ENCODE peak calls at places on chromosomes 3 and 15, in six cellular contexts. One of them, this sample, is unnamed.

GRCh38 chr3:134641671-134642300 is 9.0 kb downstream of the KY start:
- DNase-seq in gastrocnemius medialis: no peak
- DNase-seq in A549: no peak
- DNase-seq in GM12892: no peak
- DNase-seq in uterus: no peak
- DNase-seq in heart left ventricle: no peak
- DNase-seq in this sample: peak

GRCh38 chr15:83732196-83732595 is 78.3 kb downstream of the ADAMTSL3 start:
- DNase-seq in uterus: no peak
- DNase-seq in heart left ventricle: no peak
- DNase-seq in GM12892: no peak
- DNase-seq in A549: no peak
- DNase-seq in gastrocnemius medialis: no peak
- DNase-seq in this sample: no peak

GRCh38 chr3:13704174-13704573 is 155.2 kb downstream of the FBLN2 start:
- DNase-seq in uterus: no peak
- DNase-seq in gastrocnemius medialis: no peak
- DNase-seq in heart left ventricle: no peak
- DNase-seq in A549: no peak
- DNase-seq in GM12892: no peak
- DNase-seq in this sample: no peak

GRCh38 chr15:36917411-36918267 is 182.7 kb downstream of the MEIS2 start:
- DNase-seq in A549: no peak
- DNase-seq in GM12892: no peak
- DNase-seq in uterus: no peak
- DNase-seq in heart left ventricle: no peak
- DNase-seq in gastrocnemius medialis: no peak
- DNase-seq in this sample: no peak

GRCh38 chr3:169026543-169027181 is 636.9 kb downstream of the MECOM start:
- DNase-seq in GM12892: no peak
- DNase-seq in gastrocnemius medialis: no peak
- DNase-seq in A549: no peak
- DNase-seq in uterus: no peak
- DNase-seq in heart left ventricle: no peak
- DNase-seq in this sample: no peak

GRCh38 chr3:56725175-56725574 is 42.1 kb upstream of the TASOR start:
- DNase-seq in A549: no peak
- DNase-seq in heart left ventricle: no peak
- DNase-seq in GM12892: peak
- DNase-seq in gastrocnemius medialis: no peak
- DNase-seq in uterus: no peak
- DNase-seq in this sample: no peak

GRCh38 chr3:186746008-186746407 is 28.8 kb downstream of the KNG1 start:
- DNase-seq in uterus: no peak
- DNase-seq in heart left ventricle: peak
- DNase-seq in A549: peak
- DNase-seq in gastrocnemius medialis: no peak
- DNase-seq in GM12892: no peak
- DNase-seq in this sample: peak

GRCh38 chr3:151935451-151935850 is 62.0 kb downstream of the SUCNR1 start:
- DNase-seq in GM12892: no peak
- DNase-seq in gastrocnemius medialis: no peak
- DNase-seq in uterus: no peak
- DNase-seq in heart left ventricle: no peak
- DNase-seq in A549: no peak
- DNase-seq in this sample: no peak

GRCh38 chr3:177553586-177553985 is 356.3 kb upstream of the TBL1XR1 start:
- DNase-seq in heart left ventricle: no peak
- DNase-seq in GM12892: no peak
- DNase-seq in uterus: no peak
- DNase-seq in gastrocnemius medialis: no peak
- DNase-seq in A549: no peak
- DNase-seq in this sample: no peak

GRCh38 chr3:146682176-146682575 is 77.0 kb upstream of the PLSCR5 start:
- DNase-seq in A549: no peak
- DNase-seq in GM12892: no peak
- DNase-seq in heart left ventricle: no peak
- DNase-seq in gastrocnemius medialis: no peak
- DNase-seq in uterus: no peak
- DNase-seq in this sample: no peak

DNA sequence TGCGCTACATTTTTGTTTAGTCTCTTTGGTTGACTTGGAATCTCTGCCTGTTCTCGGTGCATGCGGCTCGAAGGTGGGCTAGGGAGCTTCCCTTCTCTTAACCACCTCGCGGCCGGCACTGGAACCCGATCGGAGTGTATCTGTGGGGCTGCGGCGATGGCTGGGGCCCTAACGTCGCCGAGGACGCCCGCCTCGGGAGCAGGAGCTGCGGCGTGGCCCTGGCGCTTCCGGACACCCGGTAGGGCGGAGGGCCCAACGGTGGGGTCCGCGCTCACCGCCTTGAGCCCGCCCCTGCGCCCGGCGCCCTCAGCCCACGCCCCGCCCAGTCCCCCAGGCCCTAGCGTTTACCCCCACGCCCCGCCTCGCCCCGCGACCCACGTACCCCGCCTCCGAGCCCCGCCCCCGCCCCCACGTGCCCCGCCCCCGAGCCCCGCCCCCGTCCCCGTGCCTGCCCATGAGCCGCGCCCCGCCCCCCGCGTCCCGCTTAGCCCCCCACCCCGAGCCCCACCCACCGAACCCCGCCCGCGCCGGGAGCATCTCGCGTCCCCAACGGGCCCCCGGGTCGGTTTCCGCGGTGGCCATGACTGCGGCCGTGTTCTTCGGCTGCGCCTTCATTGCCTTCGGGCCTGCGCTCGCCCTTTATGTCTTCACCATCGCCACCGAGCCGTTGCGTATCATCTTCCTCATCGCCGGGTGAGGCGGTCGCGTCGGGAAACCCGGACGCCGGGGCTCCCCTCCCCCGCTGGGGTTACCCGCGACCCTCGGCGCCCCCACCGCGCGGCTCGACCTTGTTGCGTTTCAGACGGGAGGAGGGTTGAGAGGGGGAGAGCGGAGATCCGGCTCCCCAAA is at the start of gene APH1B:
- DNase-seq in A549: peak
- DNase-seq in GM12892: peak
- DNase-seq in uterus: peak
- DNase-seq in gastrocnemius medialis: peak
- DNase-seq in heart left ventricle: peak
- DNase-seq in this sample: peak
- TF ChIP-seq POLR2A in A549: peak
- TF ChIP-seq POLR2A in GM12892: peak
- TF ChIP-seq POLR2A in uterus: peak
- TF ChIP-seq POLR2A in gastrocnemius medialis: peak
- TF ChIP-seq POLR2A in heart left ventricle: no peak
- TF ChIP-seq POLR2A in this sample: no peak

GRCh38 chr3:108590443-108590842 is 921 bp downstream of the DZIP3 start:
- DNase-seq in GM12892: no peak
- DNase-seq in heart left ventricle: no peak
- DNase-seq in A549: no peak
- DNase-seq in uterus: no peak
- DNase-seq in gastrocnemius medialis: no peak
- DNase-seq in this sample: no peak
- TF ChIP-seq POLR2A in GM12892: no peak
- TF ChIP-seq POLR2A in heart left ventricle: no peak
- TF ChIP-seq POLR2A in A549: no peak
- TF ChIP-seq POLR2A in uterus: no peak
- TF ChIP-seq POLR2A in gastrocnemius medialis: no peak
- TF ChIP-seq POLR2A in this sample: no peak

DNA sequence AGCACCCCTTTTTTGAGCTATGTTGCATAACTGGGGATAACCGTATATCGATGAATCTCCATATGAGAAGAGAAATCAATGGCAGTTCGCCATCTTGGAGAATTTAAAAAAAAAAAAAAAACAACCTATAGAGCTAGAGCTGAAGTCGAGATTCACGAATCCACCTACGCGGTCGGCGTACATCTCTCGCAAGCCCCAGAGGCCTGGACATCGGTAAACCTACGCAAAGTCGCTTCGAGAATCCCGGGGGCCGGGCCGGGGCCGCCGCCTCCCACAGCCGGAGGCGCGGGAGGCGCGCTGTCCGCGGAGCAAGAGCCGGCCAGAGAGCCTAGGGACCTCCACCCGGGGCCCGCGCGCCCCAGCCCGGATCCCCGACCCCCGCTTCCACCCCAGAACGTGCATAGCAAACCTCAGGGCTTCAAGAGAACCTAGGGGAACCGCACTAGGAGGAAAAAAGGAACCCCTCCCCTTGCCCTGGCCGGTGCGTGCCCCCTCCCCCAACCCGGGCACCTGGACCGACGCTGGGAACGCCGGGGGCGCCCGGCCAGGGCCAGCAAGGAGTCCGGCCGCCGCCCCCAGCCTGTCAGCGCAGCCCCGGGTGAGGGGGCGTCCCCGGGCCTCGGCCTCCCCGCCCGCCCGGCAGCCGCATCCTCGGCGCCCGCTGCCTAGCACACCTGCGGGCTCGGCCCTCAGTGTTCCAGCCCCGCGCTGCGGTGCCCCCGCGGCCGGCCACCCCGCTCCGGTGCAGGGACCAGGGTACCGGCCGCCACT is 565 bp downstream of the PFN2 start:
- DNase-seq in GM12892: peak
- DNase-seq in uterus: peak
- DNase-seq in heart left ventricle: peak
- DNase-seq in A549: peak
- DNase-seq in gastrocnemius medialis: peak
- DNase-seq in this sample: peak
- TF ChIP-seq POLR2A in GM12892: no peak
- TF ChIP-seq POLR2A in uterus: no peak
- TF ChIP-seq POLR2A in heart left ventricle: no peak
- TF ChIP-seq POLR2A in A549: no peak
- TF ChIP-seq POLR2A in gastrocnemius medialis: peak
- TF ChIP-seq POLR2A in this sample: no peak

DNA sequence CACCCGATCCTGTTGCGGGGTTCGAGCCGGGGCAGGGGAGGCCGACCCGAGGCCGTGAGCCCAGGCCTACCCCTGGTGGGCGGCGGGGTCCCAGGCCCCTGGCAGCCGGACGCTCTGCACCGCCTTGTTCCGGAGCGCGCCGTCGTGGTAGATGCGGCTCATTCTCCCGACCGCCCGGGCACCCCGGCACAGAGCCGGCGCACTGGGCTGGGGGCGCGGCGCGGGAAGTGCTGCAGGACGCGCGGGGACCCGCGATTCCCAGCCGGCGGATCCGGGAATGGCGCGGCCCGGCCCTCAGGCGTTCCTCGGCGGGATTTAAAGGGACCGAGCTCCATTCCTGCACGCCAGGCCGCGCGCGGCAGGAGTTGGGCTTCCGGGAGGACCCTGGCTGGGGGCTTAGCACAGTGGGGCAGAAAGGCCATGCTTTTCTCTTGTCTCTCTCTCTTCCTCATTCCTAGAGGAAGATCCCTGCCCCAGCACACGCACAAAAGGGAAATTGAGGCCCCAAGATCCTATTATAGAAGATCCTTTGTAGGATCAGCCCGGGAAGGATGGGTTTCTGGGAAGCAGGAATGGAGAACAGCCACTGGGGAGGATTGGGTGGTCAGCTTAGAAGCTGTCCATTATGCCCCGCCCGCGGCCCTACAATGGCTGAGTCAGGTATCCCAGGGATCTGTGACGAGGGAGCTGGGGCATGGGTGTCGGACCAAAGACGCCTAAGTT is at the start of gene ARPIN:
- DNase-seq in gastrocnemius medialis: no peak
- DNase-seq in GM12892: no peak
- DNase-seq in uterus: peak
- DNase-seq in heart left ventricle: peak
- DNase-seq in A549: peak
- DNase-seq in this sample: peak
- TF ChIP-seq POLR2A in gastrocnemius medialis: no peak
- TF ChIP-seq POLR2A in GM12892: no peak
- TF ChIP-seq POLR2A in uterus: no peak
- TF ChIP-seq POLR2A in heart left ventricle: no peak
- TF ChIP-seq POLR2A in A549: peak
- TF ChIP-seq POLR2A in this sample: no peak

DNA sequence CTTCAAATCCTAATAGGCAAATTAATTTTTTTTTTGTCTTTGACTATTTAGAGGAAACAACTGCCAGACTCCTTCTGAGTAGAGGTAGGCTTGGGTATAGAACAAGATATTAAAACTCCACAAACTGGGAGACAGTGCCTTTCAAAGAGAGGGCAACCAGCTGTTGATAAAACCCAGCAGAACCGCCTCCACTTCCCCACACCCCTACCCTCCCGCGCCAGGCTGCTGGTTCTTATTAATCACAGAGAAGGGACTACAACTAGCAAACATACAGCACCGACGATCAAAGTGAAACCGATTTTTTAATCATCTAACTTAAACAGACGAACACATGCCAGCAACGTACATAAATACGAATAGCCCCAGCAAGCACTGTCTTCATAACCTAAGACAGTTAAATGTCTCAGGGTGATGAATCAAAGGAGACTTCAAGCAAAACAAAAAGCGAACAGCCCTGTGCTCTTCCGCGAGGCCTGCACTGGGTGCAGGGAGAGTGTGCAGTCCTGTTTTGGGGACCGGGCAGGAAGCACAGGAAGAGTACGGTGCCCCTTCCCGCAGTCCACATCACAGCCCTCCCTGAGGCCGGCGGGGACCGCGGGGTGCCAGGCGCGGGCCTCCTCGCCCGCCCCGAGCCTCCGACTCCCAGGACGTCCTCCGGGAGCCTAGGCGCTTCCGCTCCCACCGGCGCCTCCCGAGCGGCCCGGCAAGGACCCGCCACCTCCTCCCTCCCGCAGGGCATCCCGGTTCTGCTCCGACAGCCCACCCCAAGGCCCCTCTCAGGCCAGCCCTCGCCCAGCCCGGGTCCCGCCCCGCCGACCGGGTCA is 75.1 kb upstream of the VGLL4 start:
- DNase-seq in gastrocnemius medialis: peak
- DNase-seq in heart left ventricle: peak
- DNase-seq in uterus: peak
- DNase-seq in GM12892: peak
- DNase-seq in A549: peak
- DNase-seq in this sample: peak
- TF ChIP-seq POLR2A in gastrocnemius medialis: no peak
- TF ChIP-seq POLR2A in heart left ventricle: no peak
- TF ChIP-seq POLR2A in uterus: peak
- TF ChIP-seq POLR2A in GM12892: no peak
- TF ChIP-seq POLR2A in A549: peak
- TF ChIP-seq POLR2A in this sample: no peak

DNA sequence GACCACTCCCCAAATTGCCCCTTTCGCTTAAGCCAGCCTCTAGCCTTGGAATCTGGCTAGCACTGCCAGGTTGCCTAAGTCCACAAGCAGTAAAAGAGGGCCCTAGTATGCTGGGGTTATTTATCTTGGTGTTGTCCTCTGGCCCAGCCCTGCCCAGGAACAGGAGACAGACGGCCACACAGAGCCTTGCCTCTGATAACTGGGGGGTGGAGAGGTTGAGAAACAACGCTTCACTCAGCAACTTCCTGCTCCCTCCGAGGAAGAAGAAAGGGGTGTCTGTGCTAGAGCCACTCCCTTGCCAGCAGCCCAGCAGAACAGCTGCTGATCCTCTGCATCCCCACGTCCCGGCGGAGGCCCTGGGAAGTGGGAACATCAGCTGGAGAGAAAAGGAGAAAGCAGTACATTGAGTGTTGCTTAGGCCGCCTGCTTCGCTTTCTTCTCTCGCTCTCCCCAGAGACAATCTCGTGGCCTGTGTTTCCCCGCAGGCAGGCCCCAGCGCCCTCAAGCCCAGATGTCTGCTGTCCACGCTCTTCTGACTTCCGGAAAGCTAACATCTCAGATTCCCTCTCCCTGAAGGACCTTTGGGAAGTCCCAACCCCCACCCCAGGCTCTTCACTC is 22.6 kb upstream of the C3orf70 start:
- DNase-seq in uterus: no peak
- DNase-seq in gastrocnemius medialis: no peak
- DNase-seq in heart left ventricle: peak
- DNase-seq in A549: no peak
- DNase-seq in GM12892: peak
- DNase-seq in this sample: peak
- TF ChIP-seq POLR2A in uterus: no peak
- TF ChIP-seq POLR2A in gastrocnemius medialis: no peak
- TF ChIP-seq POLR2A in heart left ventricle: no peak
- TF ChIP-seq POLR2A in A549: no peak
- TF ChIP-seq POLR2A in GM12892: peak
- TF ChIP-seq POLR2A in this sample: no peak

This sample was measured in stomach.